ENCODE peak calls at places on chromosomes 16 and 17, in four cellular contexts. U is endothelial cell of umbilical vein, E is A549, R is HFF-Myc. B is an unnamed sample.

GRCh38 chr17:8673621-8674020 is 43.1 kb upstream of the MYH10 start:
- DNase-seq in U (peak; percentile 86), E (no peak), R (no peak), B (no peak)

GRCh38 chr16:83933885-83934683 is 19.0 kb upstream of the OSGIN1 start:
- DNase-seq in U (no peak), E (no peak), R (no peak), B (no peak)

GRCh38 chr16:4133897-4134372 is 17.7 kb upstream of the ADCY9 start:
- DNase-seq in U (no peak), E (no peak), R (no peak), B (no peak)

GRCh38 chr17:1003972-1004768 is 7.2 kb downstream of the TIMM22 start:
- DNase-seq in U (peak; percentile 58), E (no peak), R (no peak), B (no peak)

GRCh38 chr16:88017006-88017405 is 65.8 kb downstream of the BANP start:
- DNase-seq in U (no peak), E (no peak), R (no peak), B (no peak)

GRCh38 chr16:47492428-47493357 is 31.6 kb downstream of the PHKB start:
- DNase-seq in U (no peak), E (no peak), R (no peak), B (peak; percentile 28)

GRCh38 chr16:88084881-88085280 is 133.6 kb downstream of the BANP start:
- DNase-seq in U (no peak), E (no peak), R (no peak), B (no peak)

GRCh38 chr17:38568274-38568673 is 37.5 kb downstream of the SRCIN1 start:
- DNase-seq in U (no peak), E (no peak), R (no peak), B (no peak)

GRCh38 chr17:68570531-68570930 is 30.6 kb downstream of the FAM20A start:
- DNase-seq in U (no peak), E (no peak), R (no peak), B (no peak)

GRCh38 chr17:76726766-76727718 is at the start of gene METTL23:
- DNase-seq in U (peak; percentile 77), E (peak; percentile 90), R (no peak), B (peak; percentile 89)

GRCh38 chr16:85370881-85371651 is 242.1 kb upstream of the GSE1 start:
- DNase-seq in U (no peak), E (no peak), R (no peak), B (no peak)

DNA sequence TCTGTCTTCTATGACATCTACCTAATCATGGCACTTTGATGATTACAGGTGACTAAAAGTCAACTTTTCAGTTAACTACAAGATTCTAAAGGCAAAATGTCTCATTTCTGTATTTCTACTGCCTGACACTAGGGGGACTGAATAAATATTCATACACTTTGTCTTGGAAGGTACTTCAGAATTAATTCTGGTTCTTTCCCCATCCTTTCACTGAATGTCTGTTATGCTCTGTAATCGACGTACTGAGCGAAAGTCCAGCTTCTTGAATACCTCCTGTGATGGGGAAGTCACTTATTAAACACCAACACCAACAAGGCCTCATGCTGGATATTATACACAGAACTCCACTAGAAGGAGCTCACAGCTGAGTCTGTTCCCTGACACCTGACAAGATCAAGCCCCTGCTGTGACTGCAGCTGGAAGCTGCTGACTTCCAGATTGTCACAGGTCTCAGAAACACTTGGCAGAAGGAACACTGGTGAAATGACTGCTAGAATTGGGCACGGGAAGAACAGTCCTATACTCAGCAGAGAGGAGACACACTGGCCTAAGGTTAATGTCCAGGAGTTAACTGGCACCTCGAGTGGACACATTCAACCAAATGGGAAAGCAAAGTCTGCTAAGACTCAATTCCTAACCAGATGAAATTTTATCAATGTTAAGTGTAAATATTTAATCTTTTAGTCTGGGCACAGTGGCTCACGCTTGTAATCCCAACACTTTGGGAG is 31.9 kb downstream of the CMC2 start:
- DNase-seq in U (peak; percentile 15), E (no peak), R (no peak), B (no peak)
- TF ChIP-seq CTCF in U (peak; percentile 19), E (peak; percentile 48), R (peak; percentile 16), B (peak; percentile 53)

DNA sequence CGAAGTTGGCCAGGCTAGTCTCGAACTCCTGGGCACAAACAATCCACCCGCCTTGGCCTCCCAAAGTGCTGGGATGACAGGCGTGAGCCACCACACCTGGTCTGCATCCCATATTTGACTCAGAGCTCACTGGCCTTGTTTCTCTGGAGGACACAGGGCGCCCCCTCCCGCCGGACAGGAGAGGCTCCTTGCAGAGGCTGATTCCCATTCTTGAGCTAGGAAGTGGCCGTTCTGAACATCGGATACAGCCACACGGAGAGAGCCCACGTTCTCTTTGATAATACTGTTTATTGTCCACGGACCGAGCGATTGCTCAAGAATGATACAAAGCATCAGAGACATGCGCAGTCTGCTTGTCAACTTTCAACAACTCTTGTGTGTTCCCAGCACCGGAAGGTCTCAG is 12.1 kb upstream of the USP36 start:
- DNase-seq in U (no peak), E (no peak), R (no peak), B (no peak)
- TF ChIP-seq CTCF in U (no peak), E (no peak), R (peak; percentile 19), B (no peak)

DNA sequence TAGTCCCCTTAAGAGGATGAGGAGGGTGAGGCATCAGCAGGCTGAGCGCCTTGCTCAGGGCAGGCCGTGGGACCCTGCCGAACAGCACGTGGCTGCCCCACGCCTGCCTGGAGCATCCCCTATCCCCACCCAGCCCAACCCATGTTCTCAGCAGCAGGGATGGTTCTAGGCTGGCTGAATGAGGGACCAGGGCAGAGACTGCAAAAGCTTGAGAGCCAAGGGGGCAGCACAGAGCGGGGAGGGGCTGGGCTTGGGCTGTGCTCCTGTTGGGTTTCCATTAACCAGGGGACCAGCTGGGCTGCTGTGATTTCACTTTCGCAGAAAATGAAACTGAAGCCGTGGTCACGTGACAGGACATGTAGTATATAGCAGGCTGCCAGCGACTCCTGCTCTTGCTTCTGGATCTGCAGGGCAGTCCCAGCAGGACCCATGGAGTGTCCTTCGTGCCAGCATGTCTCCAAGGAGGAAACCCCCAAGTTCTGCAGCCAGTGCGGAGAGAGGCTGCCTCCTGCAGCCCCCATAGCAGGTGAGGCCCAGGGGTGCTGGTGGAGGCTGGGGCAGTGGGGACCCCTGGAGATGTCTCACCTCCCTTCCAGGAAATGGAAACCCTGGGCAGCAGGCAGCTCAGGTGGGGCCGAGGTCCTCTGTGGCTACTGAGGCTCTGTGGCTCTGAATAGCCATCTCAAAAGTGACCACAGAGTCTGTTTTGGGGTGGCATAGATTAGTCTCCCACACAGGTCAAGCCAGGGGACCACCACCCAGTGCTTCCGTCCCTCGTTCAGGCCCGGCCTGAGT is 2.8 kb downstream of the RNF213 start:
- DNase-seq in U (peak; percentile 86), E (peak; percentile 66), R (peak; percentile 72), B (peak; percentile 98)
- TF ChIP-seq CTCF in U (peak; percentile 18), E (no peak), R (no peak), B (no peak)

GRCh38 chr16:28823291-28823718 is 506 bp downstream of the ATXN2L start:
- DNase-seq in U (no peak), E (no peak), R (no peak), B (no peak)

GRCh38 chr16:28822520-28823290 is at the start of gene ATXN2L:
- DNase-seq in U (peak; percentile 95), E (peak; percentile 75), R (peak; percentile 82), B (peak; percentile 98)

GRCh38 chr16:28821874-28822519 is 802 bp upstream of the ATXN2L start:
- DNase-seq in U (no peak), E (no peak), R (no peak), B (no peak)

GRCh38 chr16:28824548-28824973 is 1.8 kb downstream of the ATXN2L start:
- DNase-seq in U (no peak), E (no peak), R (no peak), B (no peak)

GRCh38 chr16:28823719-28824547 is 1.1 kb downstream of the ATXN2L start:
- DNase-seq in U (peak; percentile 99), E (peak; percentile 96), R (peak; percentile 85), B (peak; percentile 98)
- TF ChIP-seq CTCF in U (peak; percentile 28), E (no peak), R (no peak), B (no peak)

GRCh38 chr17:7484067-7484963 is at the start of gene POLR2A:
- DNase-seq in U (peak; percentile 99), E (peak; percentile 99), R (peak; percentile 92), B (peak; percentile 96)
- TF ChIP-seq CTCF in U (peak; percentile 8), E (no peak), R (no peak), B (no peak)

DNA sequence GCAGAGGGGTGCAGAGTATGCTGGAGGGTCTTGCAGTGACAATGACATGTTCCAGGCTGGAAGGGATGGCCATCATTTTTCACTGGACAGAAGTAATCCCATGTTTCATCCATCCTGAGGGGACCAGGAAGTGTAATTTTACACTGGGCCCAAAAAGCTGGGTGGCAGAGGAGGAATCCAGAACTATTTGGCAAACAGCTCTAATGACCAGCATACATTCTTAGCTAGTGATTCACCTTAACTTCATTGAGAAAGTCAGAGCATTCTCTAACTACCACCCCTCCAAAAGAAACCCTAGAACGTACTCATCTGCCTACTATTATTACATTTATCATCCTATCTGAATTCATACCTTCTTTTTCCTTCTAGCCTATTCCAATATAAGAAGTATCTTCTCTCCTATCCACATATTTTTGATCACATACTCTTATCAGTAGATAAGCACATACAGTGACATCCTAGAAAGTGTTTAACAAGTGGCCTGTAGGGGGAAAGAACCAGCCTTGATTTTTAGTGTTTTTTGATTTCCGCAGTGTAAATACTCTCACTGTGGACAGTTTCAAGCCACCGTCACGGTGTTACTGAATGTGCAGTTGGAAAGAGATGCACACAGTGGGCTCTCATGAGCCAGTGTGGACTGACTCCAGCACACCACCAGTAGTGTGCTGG is 118.1 kb downstream of the FTO start:
- DNase-seq in U (no peak), E (peak; percentile 16), R (no peak), B (no peak)
- TF ChIP-seq CTCF in U (no peak), E (no peak), R (no peak), B (no peak)

GRCh38 chr16:68083861-68084503 is 1.2 kb upstream of the NFATC3 start:
- DNase-seq in U (no peak), E (no peak), R (no peak), B (no peak)
- TF ChIP-seq CTCF in U (no peak), E (no peak), R (no peak), B (no peak)

DNA sequence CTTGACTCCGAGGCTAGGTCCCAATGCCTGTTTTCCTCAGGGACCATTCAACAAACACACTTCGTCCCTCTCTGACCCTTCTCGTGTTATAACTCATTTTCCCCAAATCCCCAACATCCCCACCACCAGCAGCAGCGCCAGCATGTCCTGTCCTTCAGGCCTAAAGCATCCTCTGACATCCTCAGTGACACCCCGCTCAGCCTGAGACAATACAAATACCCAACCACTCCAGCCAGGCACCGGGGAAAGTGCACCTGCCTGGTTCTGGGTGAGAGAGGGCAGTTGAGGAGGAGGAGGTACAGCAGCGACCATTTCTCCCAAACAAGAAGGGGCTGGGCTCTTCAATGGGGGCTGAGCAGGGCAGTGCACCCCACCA is 4.7 kb downstream of the MNT start:
- DNase-seq in U (no peak), E (no peak), R (no peak), B (no peak)
- TF ChIP-seq CTCF in U (no peak), E (no peak), R (no peak), B (no peak)

DNA sequence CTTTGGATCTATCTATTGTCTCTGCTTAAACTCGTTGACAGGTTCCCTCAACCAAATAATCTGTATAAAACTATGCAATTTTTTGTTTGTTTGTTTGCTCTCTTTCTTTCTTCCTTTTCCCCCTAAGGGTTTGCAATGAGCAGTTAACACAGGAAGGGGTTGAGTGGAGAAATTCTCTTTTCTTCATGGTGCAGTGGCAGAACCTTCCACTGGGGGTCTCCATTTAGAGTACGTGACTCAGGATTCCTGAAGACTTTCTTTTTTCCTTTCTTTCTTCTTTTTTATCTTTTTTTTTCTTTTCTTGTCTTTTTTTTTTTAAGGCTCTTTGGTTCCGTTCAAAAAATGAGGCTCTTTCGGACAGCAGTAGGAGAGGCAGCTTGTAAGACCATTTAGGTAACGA is 19.5 kb upstream of the RBFOX1 start:
- DNase-seq in U (no peak), E (no peak), R (no peak), B (no peak)
- TF ChIP-seq CTCF in U (no peak), E (peak; percentile 15), R (no peak), B (no peak)

GRCh38 chr17:39744836-39745215 is 7.1 kb downstream of the GRB7 start:
- DNase-seq in U (no peak), E (no peak), R (no peak), B (no peak)
- TF ChIP-seq CTCF in U (no peak), E (no peak), R (no peak), B (no peak)

B was measured in activated CD8-positive, alpha-beta T cell treated with anti-CD3 and anti-CD28 coated beads for 36 hours.